ENCODE peak calls at places on chromosomes 5 and 9, in nine cellular contexts. Z, H, C, V, Y, U, J, Q and O are unnamed samples.

GRCh38 chr9:131817073-131817472 is 77.2 kb upstream of the RAPGEF1 start:
- DNase-seq in Z (no peak), H (no peak), C (no peak), V (no peak), Y (no peak), U (no peak), J (no peak), Q (no peak), O (no peak)

GRCh38 chr5:163041254-163041653 is 396.1 kb upstream of the CCNG1 start:
- DNase-seq in Z (no peak), H (no peak), C (no peak), V (no peak), Y (no peak), U (no peak), J (no peak), Q (no peak), O (no peak)

GRCh38 chr5:91101777-91102379 is 281.2 kb downstream of the ARRDC3 start:
- DNase-seq in Z (peak; percentile 18), H (peak; percentile 88), C (peak; percentile 56), V (peak; percentile 10), Y (no peak), U (peak; percentile 39), J (peak; percentile 30), Q (peak; percentile 50), O (peak; percentile 59)

GRCh38 chr9:133950206-133950915 is 41.8 kb downstream of the VAV2 start:
- DNase-seq in Z (no peak), H (no peak), C (no peak), V (no peak), Y (no peak), U (no peak), J (no peak), Q (peak; percentile 83), O (no peak)

GRCh38 chr9:37408933-37409710 is 13.4 kb upstream of the GRHPR start:
- DNase-seq in Z (peak; percentile 74), H (no peak), C (no peak), V (peak; percentile 13), Y (no peak), U (peak; percentile 54), J (no peak), Q (no peak), O (no peak)

GRCh38 chr9:70448904-70449303 is 34.4 kb upstream of the KLF9 start:
- DNase-seq in Z (no peak), H (no peak), C (no peak), V (no peak), Y (no peak), U (no peak), J (no peak), Q (no peak), O (no peak)

GRCh38 chr9:97109194-97109811 is 70.4 kb upstream of the CTSV start:
- DNase-seq in Z (peak; percentile 1), H (peak; percentile 52), C (peak; percentile 61), V (no peak), Y (no peak), U (peak; percentile 30), J (no peak), Q (no peak), O (peak; percentile 3)

GRCh38 chr5:116495786-116496185 is 78.8 kb downstream of the SEMA6A start:
- DNase-seq in Z (no peak), H (no peak), C (no peak), V (no peak), Y (no peak), U (no peak), J (no peak), Q (peak; percentile 52), O (no peak)

GRCh38 chr5:98454904-98455303 is 318.6 kb upstream of the RGMB start:
- DNase-seq in Z (no peak), H (peak; percentile 18), C (no peak), V (no peak), Y (no peak), U (no peak), J (no peak), Q (no peak), O (no peak)

GRCh38 chr5:146744358-146744757 is 134.2 kb downstream of the PPP2R2B start:
- DNase-seq in Z (no peak), H (no peak), C (no peak), V (no peak), Y (no peak), U (no peak), J (no peak), Q (no peak), O (no peak)

GRCh38 chr5:98796197-98796972 is 22.9 kb downstream of the RGMB start:
- DNase-seq in Z (peak; percentile 41), H (peak; percentile 46), C (peak; percentile 16), V (no peak), Y (no peak), U (peak; percentile 53), J (peak; percentile 43), Q (peak; percentile 31), O (no peak)

GRCh38 chr5:56951131-56951945 is 585 bp downstream of the MIER3 start:
- DNase-seq in Z (peak; percentile 3), H (peak; percentile 22), C (peak; percentile 58), V (no peak), Y (no peak), U (peak; percentile 7), J (peak; percentile 11), Q (peak; percentile 27), O (no peak)

GRCh38 chr5:149725296-149725695 is 4.8 kb upstream of the PPARGC1B start:
- DNase-seq in Z (no peak), H (no peak), C (no peak), V (no peak), Y (no peak), U (no peak), J (no peak), Q (no peak), O (no peak)

GRCh38 chr5:74104469-74104868 is 478.5 kb downstream of the ARHGEF28 start:
- DNase-seq in Z (no peak), H (peak; percentile 24), C (no peak), V (no peak), Y (no peak), U (no peak), J (no peak), Q (no peak), O (no peak)

GRCh38 chr5:5270958-5271605 is 131.0 kb downstream of the ADAMTS16 start:
- DNase-seq in Z (no peak), H (peak; percentile 88), C (no peak), V (no peak), Y (peak; percentile 6), U (no peak), J (no peak), Q (peak; percentile 84), O (no peak)

GRCh38 chr5:473344-474192 is 30.6 kb downstream of the EXOC3 start:
- DNase-seq in Z (no peak), H (peak; percentile 54), C (peak; percentile 29), V (no peak), Y (no peak), U (peak; percentile 23), J (no peak), Q (peak; percentile 24), O (no peak)

GRCh38 chr5:156670615-156671014 is 179.5 kb upstream of the PPP1R2B start:
- DNase-seq in Z (no peak), H (no peak), C (no peak), V (no peak), Y (no peak), U (no peak), J (no peak), Q (no peak), O (no peak)

GRCh38 chr5:16507716-16508115 is 42.1 kb upstream of the ZNF622 start:
- DNase-seq in Z (no peak), H (no peak), C (no peak), V (no peak), Y (no peak), U (no peak), J (no peak), Q (no peak), O (no peak)

GRCh38 chr9:127520941-127521918 is 69.9 kb downstream of the LRSAM1 start:
- DNase-seq in Z (no peak), H (no peak), C (no peak), V (no peak), Y (no peak), U (no peak), J (no peak), Q (no peak), O (no peak)

GRCh38 chr5:178381206-178381605 is 148.6 kb upstream of the PHYKPL start:
- DNase-seq in Z (no peak), H (no peak), C (no peak), V (no peak), Y (no peak), U (no peak), J (no peak), Q (no peak), O (no peak)

GRCh38 chr5:1959231-1959630 is 76.5 kb upstream of the IRX4 start:
- DNase-seq in Z (no peak), H (no peak), C (no peak), V (no peak), Y (no peak), U (no peak), J (no peak), Q (no peak), O (no peak)

GRCh38 chr9:87564111-87564510 is 66.4 kb downstream of the DAPK1 start:
- DNase-seq in Z (no peak), H (no peak), C (no peak), V (no peak), Y (no peak), U (no peak), J (no peak), Q (no peak), O (no peak)

GRCh38 chr5:150434502-150434901 is 15.0 kb downstream of the RPS14 start:
- DNase-seq in Z (no peak), H (no peak), C (no peak), V (no peak), Y (no peak), U (no peak), J (no peak), Q (no peak), O (no peak)

GRCh38 chr5:71891856-71892255 is 172.8 kb downstream of the CARTPT start:
- DNase-seq in Z (no peak), H (peak; percentile 26), C (no peak), V (no peak), Y (no peak), U (no peak), J (no peak), Q (no peak), O (no peak)

GRCh38 chr5:175922192-175922885 is 45.8 kb downstream of the THOC3 start:
- DNase-seq in Z (no peak), H (peak; percentile 36), C (no peak), V (no peak), Y (no peak), U (no peak), J (no peak), Q (no peak), O (no peak)